ENCODE peak calls at places on chromosomes 5 and 9, in seven cellular contexts. P is GM04503, J is HCEC 1CT, C is lung, D is dermis blood vessel endothelial cell, X is NCI-H774, T is heart left ventricle. S is an unnamed sample.

GRCh38 chr9:104776787-104777186 is 12.9 kb downstream of the NIPSNAP3B start:
- DNase-seq in J (peak), P (peak), X (no peak), T (no peak), C (no peak), D (no peak), S (no peak)

GRCh38 chr9:88236531-88237453 is 98.5 kb upstream of the SPATA31C2 start:
- DNase-seq in P (peak), X (no peak), D (no peak), J (no peak), T (peak), C (no peak), S (no peak)

GRCh38 chr5:116084231-116084630 is 594 bp upstream of the COMMD10 start:
- DNase-seq in D (peak), X (peak), P (no peak), C (no peak), J (peak), T (no peak), S (no peak)

GRCh38 chr9:73219985-73220626 is 68.4 kb downstream of the ANXA1 start:
- DNase-seq in T (no peak), D (no peak), C (no peak), P (peak), J (peak), X (no peak), S (no peak)

GRCh38 chr5:98163796-98164493 is 609.5 kb upstream of the RGMB start:
- DNase-seq in X (no peak), P (no peak), J (no peak), C (no peak), T (no peak), D (no peak), S (peak)

GRCh38 chr5:119439140-119439625 is 13.1 kb upstream of the HSD17B4 start:
- DNase-seq in D (no peak), P (no peak), X (peak), C (peak), J (no peak), T (no peak), S (no peak)

GRCh38 chr5:135468541-135468940 is 16.4 kb upstream of the TIFAB start:
- DNase-seq in X (no peak), P (no peak), T (no peak), J (no peak), C (no peak), D (no peak), S (no peak)

GRCh38 chr9:135851748-135852147 is 55.6 kb downstream of the CAMSAP1 start:
- DNase-seq in D (no peak), X (no peak), J (no peak), C (no peak), T (no peak), P (no peak), S (peak)

GRCh38 chr5:80125962-80126480 is 90.9 kb downstream of the THBS4 start:
- DNase-seq in D (no peak), P (peak), X (no peak), J (peak), C (no peak), T (no peak), S (no peak)

GRCh38 chr9:136674786-136675349 is 12.2 kb downstream of the EGFL7 start:
- DNase-seq in C (peak), J (no peak), X (no peak), T (no peak), P (no peak), D (peak), S (no peak)